ENCODE peak calls at places on chromosomes 4 and X, in seven cellular contexts. I, W, X, L, P, J and N are unnamed samples.

GRCh38 chrX:104696667-104697066 is 130.7 kb downstream of the IL1RAPL2 start:
- DNase-seq in I (peak; percentile 2), W (no peak), X (no peak), L (no peak), P (no peak), J (no peak), N (no peak)

GRCh38 chr4:13540446-13541175 is 3.7 kb downstream of the NKX3-2 start:
- DNase-seq in I (no peak), W (no peak), X (no peak), L (no peak), P (no peak), J (no peak), N (no peak)

GRCh38 chrX:124217289-124218251 is 114.9 kb upstream of the TEX13D start:
- DNase-seq in I (no peak), W (no peak), X (no peak), L (peak; percentile 37), P (peak; percentile 14), J (no peak), N (peak; percentile 10)

GRCh38 chr4:158667651-158668198 is 4.0 kb downstream of the C4orf46 start:
- DNase-seq in I (no peak), W (no peak), X (no peak), L (peak; percentile 29), P (peak; percentile 52), J (no peak), N (no peak)

GRCh38 chr4:6008092-6008551 is 10.1 kb downstream of the C4orf50 start:
- DNase-seq in I (no peak), W (no peak), X (no peak), L (no peak), P (peak; percentile 25), J (no peak), N (no peak)

GRCh38 chr4:74189331-74190043 is 31.6 kb downstream of the MTHFD2L start:
- DNase-seq in I (no peak), W (peak; percentile 72), X (no peak), L (no peak), P (peak; percentile 70), J (no peak), N (no peak)

GRCh38 chr4:156725257-156725656 is 246.3 kb downstream of the PDGFC start:
- DNase-seq in I (peak; percentile 46), W (no peak), X (peak; percentile 24), L (no peak), P (no peak), J (no peak), N (no peak)

GRCh38 chr4:4763815-4764202 is 95.7 kb upstream of the MSX1 start:
- DNase-seq in I (no peak), W (peak; percentile 52), X (no peak), L (no peak), P (no peak), J (no peak), N (no peak)

GRCh38 chr4:182938213-182938645 is 21.0 kb upstream of the DCTD start:
- DNase-seq in I (peak; percentile 71), W (peak; percentile 73), X (peak; percentile 64), L (peak; percentile 78), P (peak; percentile 79), J (peak; percentile 61), N (peak; percentile 53)

GRCh38 chr4:81565137-81565870 is 93.6 kb upstream of the RASGEF1B start:
- DNase-seq in I (peak; percentile 69), W (no peak), X (peak; percentile 56), L (peak; percentile 82), P (peak; percentile 3), J (peak; percentile 68), N (no peak)

GRCh38 chr4:11323771-11324170 is 104.9 kb downstream of the HS3ST1 start:
- DNase-seq in I (no peak), W (no peak), X (no peak), L (no peak), P (no peak), J (no peak), N (no peak)

GRCh38 chr4:79241846-79242245 is 84.0 kb downstream of the NAA11 start:
- DNase-seq in I (no peak), W (peak; percentile 2), X (no peak), L (no peak), P (no peak), J (no peak), N (no peak)

GRCh38 chr4:129623233-129623632 is 527.3 kb downstream of the C4orf33 start:
- DNase-seq in I (no peak), W (no peak), X (no peak), L (no peak), P (no peak), J (no peak), N (no peak)

GRCh38 chr4:137106287-137106686 is 426.0 kb downstream of the PCDH18 start:
- DNase-seq in I (no peak), W (no peak), X (no peak), L (no peak), P (no peak), J (no peak), N (no peak)

GRCh38 chr4:80142396-80143304 is 54.7 kb upstream of the PRDM8 start:
- DNase-seq in I (no peak), W (no peak), X (no peak), L (no peak), P (peak; percentile 76), J (no peak), N (no peak)

GRCh38 chr4:182144621-182145359 is 98.4 kb upstream of the TENM3 start:
- DNase-seq in I (peak; percentile 35), W (no peak), X (peak; percentile 40), L (no peak), P (no peak), J (peak; percentile 13), N (peak; percentile 20)

GRCh38 chrX:70466968-70467367 is 22.3 kb downstream of the DLG3 start:
- DNase-seq in I (peak; percentile 37), W (no peak), X (no peak), L (no peak), P (no peak), J (no peak), N (no peak)

GRCh38 chr4:112511294-112512118 is 4.5 kb downstream of the NEUROG2 start:
- DNase-seq in I (no peak), W (no peak), X (no peak), L (no peak), P (no peak), J (no peak), N (no peak)

GRCh38 chr4:25867781-25868180 is 5.0 kb upstream of the SEL1L3 start:
- DNase-seq in I (no peak), W (no peak), X (no peak), L (no peak), P (no peak), J (no peak), N (no peak)

GRCh38 chrX:154486396-154487207 is at the start of gene UBL4A:
- DNase-seq in I (peak; percentile 92), W (peak; percentile 12), X (peak; percentile 53), L (peak; percentile 63), P (peak; percentile 77), J (peak; percentile 76), N (peak; percentile 71)
- TF ChIP-seq POLR2A in I (no peak), W (no peak), X (peak; percentile 11), L (peak; percentile 44), P (peak; percentile 48), J (no peak), N (peak; percentile 44)

DNA sequence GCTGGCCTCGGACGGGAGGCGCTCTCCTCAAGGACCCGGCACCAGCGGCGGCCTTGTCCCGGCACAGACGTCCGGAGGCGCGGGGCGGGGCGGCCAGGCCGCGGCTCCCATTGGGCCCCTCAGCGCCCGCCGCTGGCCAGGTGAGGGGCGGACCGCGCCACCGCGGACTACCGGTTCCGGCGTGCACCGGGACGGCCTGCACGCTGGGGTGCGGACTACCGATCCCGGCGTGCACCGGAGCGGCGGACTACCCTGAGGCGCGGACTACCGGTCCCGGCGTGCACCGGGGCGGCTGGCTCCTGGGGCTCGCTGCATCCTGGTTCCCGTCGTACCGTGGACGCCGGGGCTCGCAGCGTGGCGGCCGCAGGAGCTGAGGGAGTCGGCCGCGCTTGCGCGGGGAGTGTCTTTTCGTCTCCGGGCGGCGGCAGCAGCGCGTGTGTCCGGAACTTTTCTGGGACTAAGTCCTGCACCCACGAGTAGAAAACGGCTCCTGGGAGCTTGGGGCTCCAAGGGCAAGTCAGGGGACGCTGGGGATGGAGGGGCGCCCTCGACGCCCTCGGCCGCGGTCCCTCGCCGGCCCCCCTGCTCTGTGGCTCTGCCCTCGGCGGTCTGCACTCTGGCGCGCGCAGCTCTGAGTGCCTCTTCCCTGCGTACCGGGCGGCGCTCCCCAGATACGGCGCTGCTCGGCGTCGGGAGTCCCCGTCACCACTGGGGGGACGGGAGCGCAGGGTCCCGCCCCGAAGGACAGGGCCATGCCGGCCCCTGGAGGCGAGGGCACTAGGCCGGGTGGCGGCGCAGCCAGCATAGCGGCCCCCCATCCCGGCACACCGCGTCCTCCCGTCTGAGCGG is at the start of gene LETM1:
- DNase-seq in I (peak; percentile 97), W (peak; percentile 85), X (peak; percentile 95), L (peak; percentile 98), P (peak; percentile 96), J (peak; percentile 95), N (peak; percentile 85)
- TF ChIP-seq POLR2A in I (no peak), W (peak; percentile 73), X (peak; percentile 77), L (peak; percentile 87), P (peak; percentile 90), J (peak; percentile 64), N (peak; percentile 73)

GRCh38 chr4:7270121-7270520 is 77.8 kb downstream of the SORCS2 start:
- DNase-seq in I (no peak), W (no peak), X (no peak), L (no peak), P (no peak), J (no peak), N (no peak)

GRCh38 chr4:7268941-7269340 is 76.6 kb downstream of the SORCS2 start:
- DNase-seq in I (no peak), W (no peak), X (no peak), L (no peak), P (no peak), J (no peak), N (no peak)

GRCh38 chr4:7264694-7265093 is 72.4 kb downstream of the SORCS2 start:
- DNase-seq in I (no peak), W (no peak), X (no peak), L (no peak), P (no peak), J (no peak), N (no peak)

GRCh38 chr4:7267829-7268228 is 75.5 kb downstream of the SORCS2 start:
- DNase-seq in I (no peak), W (no peak), X (no peak), L (no peak), P (no peak), J (no peak), N (no peak)

DNA sequence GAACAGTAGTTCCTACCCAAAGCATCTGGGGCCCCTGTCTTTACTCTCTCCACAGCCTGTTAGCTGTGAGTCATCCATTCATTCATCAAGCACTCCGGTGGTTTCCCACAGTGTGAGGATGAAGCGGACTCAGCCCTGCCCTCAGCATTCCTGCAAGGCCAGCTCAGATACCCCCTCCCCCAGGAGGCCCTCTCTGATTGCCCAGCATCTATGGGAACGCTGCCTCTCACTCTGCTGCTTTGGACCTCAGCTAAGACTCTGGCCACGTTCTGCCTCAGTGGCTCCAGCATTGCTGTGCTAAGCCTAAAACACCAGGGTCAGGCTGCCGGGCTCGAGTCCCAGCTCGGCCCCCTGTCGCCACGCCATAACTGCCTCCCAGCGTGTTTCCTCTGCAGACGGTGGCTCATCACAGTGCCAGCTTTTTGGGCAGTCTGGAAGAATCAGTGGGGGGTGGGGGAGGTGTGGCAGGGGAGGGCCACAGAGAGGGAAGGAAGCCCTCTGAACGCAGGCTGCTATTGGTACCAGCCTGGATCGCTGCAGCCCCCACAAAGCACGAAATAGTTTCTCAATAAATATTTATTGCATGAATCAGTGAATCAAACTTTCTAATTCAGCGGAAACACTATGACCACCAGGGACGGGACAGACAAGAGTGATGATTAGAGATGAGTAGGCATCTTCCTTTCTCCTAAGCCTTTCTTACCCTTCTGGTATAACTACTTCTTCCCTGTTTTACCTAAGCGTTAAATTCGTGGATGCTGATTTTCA is 74.4 kb downstream of the SORCS2 start:
- DNase-seq in I (no peak), W (peak; percentile 32), X (no peak), L (no peak), P (no peak), J (no peak), N (peak; percentile 86)
- TF ChIP-seq POLR2A in I (no peak), W (no peak), X (no peak), L (no peak), P (no peak), J (no peak), N (no peak)

GRCh38 chr4:3074846-3075651 is 568 bp downstream of the HTT start:
- DNase-seq in I (peak; percentile 76), W (peak; percentile 27), X (peak; percentile 64), L (peak; percentile 64), P (peak; percentile 85), J (peak; percentile 45), N (peak; percentile 24)
- TF ChIP-seq POLR2A in I (no peak), W (no peak), X (peak; percentile 47), L (peak; percentile 50), P (no peak), J (no peak), N (no peak)